ENCODE peak calls at places on chromosomes 7 and 10, in six cellular contexts. U is Panc1, V is NCI-H2171 treated with DMSO at 0.1 percent for 48 hours, M is mesothelial cell of epicardium, E is iPS-NIHi11, K is PC-3. W is an unnamed sample.

GRCh38 chr10:17250736-17251135 is 22.7 kb downstream of the VIM start:
- DNase-seq in U (no peak), V (no peak), M (no peak), E (no peak), K (peak), W (no peak)

GRCh38 chr10:30738416-30738815 is 108.9 kb upstream of the LYZL2 start:
- DNase-seq in U (no peak), V (no peak), M (no peak), E (no peak), K (no peak), W (no peak)

GRCh38 chr7:155310425-155311114 is 12.9 kb downstream of the INSIG1 start:
- DNase-seq in U (no peak), V (no peak), M (no peak), E (no peak), K (no peak), W (no peak)

GRCh38 chr10:29839826-29840515 is 205.2 kb upstream of the SVIL start:
- DNase-seq in U (no peak), V (peak), M (no peak), E (peak), K (no peak), W (no peak)

GRCh38 chr10:21523007-21523406 is 2.5 kb downstream of the SKIDA1 start:
- DNase-seq in U (no peak), V (no peak), M (no peak), E (no peak), K (no peak), W (no peak)

GRCh38 chr7:140526901-140527664 is 47.8 kb upstream of the MKRN1 start:
- DNase-seq in U (no peak), V (no peak), M (no peak), E (no peak), K (no peak), W (no peak)

GRCh38 chr7:3897430-3898385 is 596.7 kb downstream of the SDK1 start:
- DNase-seq in U (peak), V (peak), M (no peak), E (peak), K (peak), W (no peak)

GRCh38 chr7:158017226-158018060 is 570.2 kb downstream of the PTPRN2 start:
- DNase-seq in U (no peak), V (no peak), M (no peak), E (no peak), K (no peak), W (no peak)

GRCh38 chr10:44415121-44415520 is 30.2 kb upstream of the CXCL12 start:
- DNase-seq in U (no peak), V (no peak), M (no peak), E (no peak), K (no peak), W (no peak)

GRCh38 chr10:48798486-48799254 is 114.0 kb downstream of the WDFY4 start:
- DNase-seq in U (no peak), V (no peak), M (no peak), E (no peak), K (no peak), W (no peak)

GRCh38 chr7:40598915-40599314 is 464.1 kb downstream of the SUGCT start:
- DNase-seq in U (no peak), V (no peak), M (no peak), E (no peak), K (no peak), W (no peak)

GRCh38 chr10:118045842-118046490 is 775 bp downstream of the RAB11FIP2 start:
- DNase-seq in U (peak), V (peak), M (no peak), E (no peak), K (peak), W (no peak)

GRCh38 chr7:135575296-135575695 is 17.6 kb downstream of the NUP205 start:
- DNase-seq in U (no peak), V (no peak), M (no peak), E (no peak), K (no peak), W (no peak)

GRCh38 chr10:88091490-88092061 is 228.2 kb downstream of the PTEN start:
- DNase-seq in U (no peak), V (no peak), M (no peak), E (no peak), K (no peak), W (no peak)

GRCh38 chr7:68547181-68547580 is 1051.1 kb upstream of the AUTS2 start:
- DNase-seq in U (no peak), V (no peak), M (no peak), E (no peak), K (no peak), W (no peak)

GRCh38 chr7:110988890-110989501 is 101.9 kb upstream of the LRRN3 start:
- DNase-seq in U (no peak), V (no peak), M (no peak), E (no peak), K (no peak), W (no peak)

GRCh38 chr10:10475812-10476211 is 541.9 kb upstream of the CELF2 start:
- DNase-seq in U (no peak), V (no peak), M (no peak), E (peak), K (no peak), W (no peak)

W was measured in SK-N-MC.